ENCODE peak calls at places on chromosome 2, in seven cellular contexts. One of them, this sample, is unnamed. For H3K4me1, the result is how much of the 10 kb centered on the place peaks cover.

GRCh38 chr2:27509326-27509725 is 12.7 kb downstream of the GCKR start:
- DNase-seq in endothelial cell of umbilical vein: no peak
- DNase-seq in mammary epithelial cell: no peak
- DNase-seq in GM23248: no peak
- DNase-seq in A549: no peak
- DNase-seq in Karpas-422: no peak
- DNase-seq in astrocyte: peak
- DNase-seq in this sample: no peak

GRCh38 chr2:8479298-8479697 is 202.6 kb upstream of the ID2 start:
- DNase-seq in endothelial cell of umbilical vein: no peak
- DNase-seq in mammary epithelial cell: no peak
- DNase-seq in GM23248: no peak
- DNase-seq in A549: no peak
- DNase-seq in Karpas-422: no peak
- DNase-seq in astrocyte: no peak
- DNase-seq in this sample: no peak

GRCh38 chr2:27262379-27263286 is at the start of gene SLC30A3:
- DNase-seq in endothelial cell of umbilical vein: peak
- DNase-seq in mammary epithelial cell: peak
- DNase-seq in GM23248: peak
- DNase-seq in A549: peak
- DNase-seq in Karpas-422: peak
- DNase-seq in astrocyte: no peak
- DNase-seq in this sample: peak

GRCh38 chr2:22634167-22634566 is 750.8 kb upstream of the KLHL29 start:
- DNase-seq in endothelial cell of umbilical vein: no peak
- DNase-seq in mammary epithelial cell: no peak
- DNase-seq in GM23248: no peak
- DNase-seq in A549: no peak
- DNase-seq in Karpas-422: no peak
- DNase-seq in astrocyte: no peak
- DNase-seq in this sample: no peak

GRCh38 chr2:72859831-72860262 is 27.4 kb upstream of the SPR start:
- DNase-seq in endothelial cell of umbilical vein: peak
- DNase-seq in mammary epithelial cell: peak
- DNase-seq in GM23248: peak
- DNase-seq in A549: peak
- DNase-seq in Karpas-422: peak
- DNase-seq in astrocyte: peak
- DNase-seq in this sample: peak

GRCh38 chr2:96147593-96148201 is 2.5 kb upstream of the DUSP2 start:
- DNase-seq in endothelial cell of umbilical vein: no peak
- DNase-seq in mammary epithelial cell: no peak
- DNase-seq in GM23248: no peak
- DNase-seq in A549: no peak
- DNase-seq in Karpas-422: peak
- DNase-seq in astrocyte: no peak
- DNase-seq in this sample: no peak

GRCh38 chr2:69250981-69251380 is 136.0 kb downstream of the GFPT1 start:
- DNase-seq in endothelial cell of umbilical vein: no peak
- DNase-seq in mammary epithelial cell: no peak
- DNase-seq in GM23248: peak
- DNase-seq in A549: no peak
- DNase-seq in Karpas-422: no peak
- DNase-seq in astrocyte: no peak
- DNase-seq in this sample: no peak

GRCh38 chr2:214593723-214594122 is 182.9 kb downstream of the VWC2L start:
- DNase-seq in endothelial cell of umbilical vein: no peak
- DNase-seq in mammary epithelial cell: no peak
- DNase-seq in GM23248: peak
- DNase-seq in A549: no peak
- DNase-seq in Karpas-422: no peak
- DNase-seq in astrocyte: peak
- DNase-seq in this sample: no peak

GRCh38 chr2:96864343-96865091 is 5.4 kb downstream of the SEMA4C start:
- DNase-seq in endothelial cell of umbilical vein: no peak
- DNase-seq in mammary epithelial cell: no peak
- DNase-seq in GM23248: no peak
- DNase-seq in A549: no peak
- DNase-seq in Karpas-422: no peak
- DNase-seq in astrocyte: no peak
- DNase-seq in this sample: no peak

GRCh38 chr2:9760069-9760910 is 83.0 kb upstream of the TAF1B start:
- DNase-seq in endothelial cell of umbilical vein: no peak
- DNase-seq in mammary epithelial cell: peak
- DNase-seq in GM23248: no peak
- DNase-seq in A549: no peak
- DNase-seq in Karpas-422: no peak
- DNase-seq in astrocyte: no peak
- DNase-seq in this sample: no peak

GRCh38 chr2:75602724-75603342 is 42.1 kb upstream of the EVA1A start:
- DNase-seq in endothelial cell of umbilical vein: no peak
- DNase-seq in mammary epithelial cell: peak
- DNase-seq in GM23248: peak
- DNase-seq in A549: no peak
- DNase-seq in Karpas-422: no peak
- DNase-seq in astrocyte: peak
- DNase-seq in this sample: no peak

GRCh38 chr2:142865924-142866323 is 11.5 kb upstream of the KYNU start:
- DNase-seq in endothelial cell of umbilical vein: peak
- DNase-seq in mammary epithelial cell: no peak
- DNase-seq in GM23248: peak
- DNase-seq in A549: no peak
- DNase-seq in Karpas-422: peak
- DNase-seq in astrocyte: no peak
- DNase-seq in this sample: peak

GRCh38 chr2:232575404-232575746 is 24.9 kb downstream of the EIF4E2 start:
- DNase-seq in endothelial cell of umbilical vein: no peak
- DNase-seq in mammary epithelial cell: no peak
- DNase-seq in GM23248: no peak
- DNase-seq in A549: no peak
- DNase-seq in Karpas-422: no peak
- DNase-seq in astrocyte: no peak
- DNase-seq in this sample: no peak

GRCh38 chr2:153557211-153557610 is 78.6 kb upstream of the RPRM start:
- DNase-seq in endothelial cell of umbilical vein: no peak
- DNase-seq in mammary epithelial cell: peak
- DNase-seq in GM23248: no peak
- DNase-seq in A549: no peak
- DNase-seq in Karpas-422: no peak
- DNase-seq in astrocyte: no peak
- DNase-seq in this sample: no peak

GRCh38 chr2:128027278-128027800 is 520 bp downstream of the SAP130 start:
- DNase-seq in endothelial cell of umbilical vein: peak
- DNase-seq in mammary epithelial cell: peak
- DNase-seq in GM23248: peak
- DNase-seq in A549: peak
- DNase-seq in Karpas-422: peak
- DNase-seq in astrocyte: peak
- DNase-seq in this sample: peak

GRCh38 chr2:28544915-28545589 is 49.2 kb downstream of the PLB1 start:
- DNase-seq in endothelial cell of umbilical vein: no peak
- DNase-seq in mammary epithelial cell: peak
- DNase-seq in GM23248: no peak
- DNase-seq in A549: no peak
- DNase-seq in Karpas-422: no peak
- DNase-seq in astrocyte: no peak
- DNase-seq in this sample: peak

GRCh38 chr2:74760875-74761630 is 72.9 kb upstream of the HK2 start:
- DNase-seq in endothelial cell of umbilical vein: no peak
- DNase-seq in mammary epithelial cell: no peak
- DNase-seq in GM23248: no peak
- DNase-seq in A549: no peak
- DNase-seq in Karpas-422: no peak
- DNase-seq in astrocyte: no peak
- DNase-seq in this sample: no peak

GRCh38 chr2:6412533-6413085 is 453.1 kb downstream of the CMPK2 start:
- DNase-seq in endothelial cell of umbilical vein: no peak
- DNase-seq in mammary epithelial cell: no peak
- DNase-seq in GM23248: peak
- DNase-seq in A549: no peak
- DNase-seq in Karpas-422: no peak
- DNase-seq in astrocyte: peak
- DNase-seq in this sample: no peak

GRCh38 chr2:10764896-10765295 is 43.5 kb downstream of the ATP6V1C2 start:
- DNase-seq in endothelial cell of umbilical vein: no peak
- DNase-seq in mammary epithelial cell: no peak
- DNase-seq in GM23248: no peak
- DNase-seq in A549: no peak
- DNase-seq in Karpas-422: no peak
- DNase-seq in astrocyte: no peak
- DNase-seq in this sample: no peak

GRCh38 chr2:143994936-143995335 is 525.0 kb downstream of the ZEB2 start:
- DNase-seq in endothelial cell of umbilical vein: no peak
- DNase-seq in mammary epithelial cell: no peak
- DNase-seq in GM23248: peak
- DNase-seq in A549: no peak
- DNase-seq in Karpas-422: no peak
- DNase-seq in astrocyte: no peak
- DNase-seq in this sample: no peak

GRCh38 chr2:160538115-160538514 is 44.5 kb upstream of the RBMS1 start:
- DNase-seq in endothelial cell of umbilical vein: no peak
- DNase-seq in mammary epithelial cell: no peak
- DNase-seq in GM23248: no peak
- DNase-seq in A549: no peak
- DNase-seq in Karpas-422: no peak
- DNase-seq in astrocyte: no peak
- DNase-seq in this sample: no peak
- H3K4me2 ChIP-seq in endothelial cell of umbilical vein: no peak
- H3K4me2 ChIP-seq in mammary epithelial cell: no peak
- H3K4me2 ChIP-seq in GM23248: no peak
- H3K4me2 ChIP-seq in A549: no peak
- H3K4me2 ChIP-seq in Karpas-422: no peak
- H3K4me2 ChIP-seq in astrocyte: no peak
- H3K4me2 ChIP-seq in this sample: no peak

GRCh38 chr2:196163285-196163684 is 8.1 kb downstream of the STK17B start:
- DNase-seq in endothelial cell of umbilical vein: no peak
- DNase-seq in mammary epithelial cell: no peak
- DNase-seq in GM23248: no peak
- DNase-seq in A549: no peak
- DNase-seq in Karpas-422: no peak
- DNase-seq in astrocyte: no peak
- DNase-seq in this sample: no peak
- H3K4me1 ChIP-seq in endothelial cell of umbilical vein: under half
- H3K4me1 ChIP-seq in mammary epithelial cell: under half
- H3K4me1 ChIP-seq in GM23248: under half
- H3K4me1 ChIP-seq in A549: under half
- H3K4me1 ChIP-seq in Karpas-422: half or more
- H3K4me1 ChIP-seq in astrocyte: under half
- H3K4me1 ChIP-seq in this sample: half or more

GRCh38 chr2:62202019-62202722 is 6.3 kb downstream of the B3GNT2 start:
- DNase-seq in endothelial cell of umbilical vein: no peak
- DNase-seq in mammary epithelial cell: no peak
- DNase-seq in GM23248: no peak
- DNase-seq in A549: no peak
- DNase-seq in Karpas-422: no peak
- DNase-seq in astrocyte: no peak
- DNase-seq in this sample: no peak

GRCh38 chr2:62200868-62201267 is 5.0 kb downstream of the B3GNT2 start:
- DNase-seq in endothelial cell of umbilical vein: no peak
- DNase-seq in mammary epithelial cell: no peak
- DNase-seq in GM23248: no peak
- DNase-seq in A549: no peak
- DNase-seq in Karpas-422: no peak
- DNase-seq in astrocyte: no peak
- DNase-seq in this sample: no peak

GRCh38 chr2:62201307-62201706 is 5.4 kb downstream of the B3GNT2 start:
- DNase-seq in endothelial cell of umbilical vein: no peak
- DNase-seq in mammary epithelial cell: no peak
- DNase-seq in GM23248: peak
- DNase-seq in A549: no peak
- DNase-seq in Karpas-422: no peak
- DNase-seq in astrocyte: peak
- DNase-seq in this sample: no peak

GRCh38 chr2:62199392-62200125 is 3.6 kb downstream of the B3GNT2 start:
- DNase-seq in endothelial cell of umbilical vein: no peak
- DNase-seq in mammary epithelial cell: peak
- DNase-seq in GM23248: peak
- DNase-seq in A549: no peak
- DNase-seq in Karpas-422: no peak
- DNase-seq in astrocyte: no peak
- DNase-seq in this sample: no peak

GRCh38 chr2:62200291-62200841 is 4.5 kb downstream of the B3GNT2 start:
- DNase-seq in endothelial cell of umbilical vein: no peak
- DNase-seq in mammary epithelial cell: no peak
- DNase-seq in GM23248: no peak
- DNase-seq in A549: no peak
- DNase-seq in Karpas-422: no peak
- DNase-seq in astrocyte: no peak
- DNase-seq in this sample: peak
- H3K4me3 ChIP-seq in endothelial cell of umbilical vein: no peak
- H3K4me3 ChIP-seq in mammary epithelial cell: no peak
- H3K4me3 ChIP-seq in GM23248: no peak
- H3K4me3 ChIP-seq in A549: no peak
- H3K4me3 ChIP-seq in Karpas-422: no peak
- H3K4me3 ChIP-seq in astrocyte: no peak
- H3K4me3 ChIP-seq in this sample: no peak

DNA sequence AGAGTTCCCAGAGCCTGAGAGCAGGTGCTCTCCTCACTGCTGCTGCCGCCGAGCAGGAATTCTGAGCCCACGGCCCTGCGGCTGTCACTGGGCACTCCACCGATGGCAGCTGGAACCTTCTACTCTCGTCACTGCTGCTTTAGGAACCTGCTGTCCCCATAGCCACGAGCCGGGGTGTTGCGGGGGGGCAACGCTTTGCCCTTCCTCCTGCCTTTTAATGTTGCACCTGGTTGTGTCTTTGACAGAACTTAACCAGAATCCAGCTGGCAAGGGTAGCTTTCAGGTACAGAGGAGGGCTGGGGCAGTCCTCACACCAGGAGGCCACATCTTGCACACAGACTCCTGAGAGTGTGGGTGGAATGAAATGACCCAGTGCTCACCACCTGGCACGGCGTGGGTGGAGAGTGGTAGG is 32.4 kb downstream of the NCK2 start:
- DNase-seq in endothelial cell of umbilical vein: no peak
- DNase-seq in mammary epithelial cell: no peak
- DNase-seq in GM23248: no peak
- DNase-seq in A549: no peak
- DNase-seq in Karpas-422: no peak
- DNase-seq in astrocyte: no peak
- DNase-seq in this sample: peak
- H3K4me2 ChIP-seq in endothelial cell of umbilical vein: no peak
- H3K4me2 ChIP-seq in mammary epithelial cell: no peak
- H3K4me2 ChIP-seq in GM23248: no peak
- H3K4me2 ChIP-seq in A549: no peak
- H3K4me2 ChIP-seq in Karpas-422: no peak
- H3K4me2 ChIP-seq in astrocyte: no peak
- H3K4me2 ChIP-seq in this sample: peak

DNA sequence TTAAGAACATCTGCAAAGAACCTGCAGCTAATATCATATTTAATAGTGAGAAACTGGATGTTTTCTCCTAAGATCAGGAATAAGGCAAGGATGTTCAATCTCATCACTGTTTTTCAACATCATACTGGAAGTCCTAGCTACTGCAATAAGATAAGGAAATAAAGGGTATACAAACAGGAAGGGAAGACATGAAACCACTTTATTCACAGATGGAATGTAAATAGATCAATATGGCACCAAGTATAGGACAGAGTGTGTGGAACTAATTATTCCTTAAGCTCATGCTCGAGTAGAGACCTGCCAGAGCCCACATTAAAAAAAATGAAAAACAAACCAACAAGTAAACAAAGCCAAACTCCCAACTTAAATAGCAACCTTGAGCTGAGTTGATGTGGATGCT is 41.3 kb upstream of the TMEM247 start:
- DNase-seq in endothelial cell of umbilical vein: no peak
- DNase-seq in mammary epithelial cell: no peak
- DNase-seq in GM23248: no peak
- DNase-seq in A549: no peak
- DNase-seq in Karpas-422: no peak
- DNase-seq in astrocyte: no peak
- DNase-seq in this sample: no peak
- H3K4me1 ChIP-seq in endothelial cell of umbilical vein: under half
- H3K4me1 ChIP-seq in mammary epithelial cell: under half
- H3K4me1 ChIP-seq in GM23248: under half
- H3K4me1 ChIP-seq in A549: under half
- H3K4me1 ChIP-seq in Karpas-422: under half
- H3K4me1 ChIP-seq in astrocyte: under half
- H3K4me1 ChIP-seq in this sample: under half

This sample was measured in MM.1S.